ENCODE peak calls at places on chromosomes 13 and 19, in nine cellular contexts. J is fibroblast of lung; T is A549; D is IMR-90; U is neuronal stem cell; E is thoracic aorta; N is A673; S is effector memory CD4-positive, alpha-beta T cell; I is heart left ventricle. F is an unnamed sample.

GRCh38 chr19:33946535-33947323 is 150.1 kb downstream of the KCTD15 start:
- DNase-seq in J (no peak), T (no peak), D (no peak), U (no peak), E (no peak), N (no peak), S (no peak), I (no peak), F (no peak)

GRCh38 chr19:42281175-42282035 is 12.4 kb downstream of the CIC start:
- DNase-seq in J (peak; percentile 75), T (peak; percentile 66), D (peak; percentile 41), U (peak; percentile 39), E (no peak), N (peak; percentile 77), S (peak; percentile 22), I (no peak), F (peak; percentile 56)

GRCh38 chr13:40662866-40663265 is 3.6 kb downstream of the FOXO1 start:
- DNase-seq in J (no peak), T (no peak), D (no peak), U (no peak), E (no peak), N (no peak), S (no peak), I (no peak), F (peak; percentile 9)

GRCh38 chr13:61833228-61833627 is 417.6 kb upstream of the PCDH20 start:
- DNase-seq in J (peak; percentile 3), T (no peak), D (no peak), U (no peak), E (no peak), N (no peak), S (no peak), I (no peak), F (no peak)

GRCh38 chr13:76223565-76223964 is 587.4 kb downstream of the LMO7 start:
- DNase-seq in J (no peak), T (no peak), D (no peak), U (no peak), E (no peak), N (no peak), S (no peak), I (no peak), F (no peak)

GRCh38 chr13:75803175-75803611 is 167.1 kb downstream of the LMO7 start:
- DNase-seq in J (no peak), T (no peak), D (no peak), U (no peak), E (no peak), N (no peak), S (no peak), I (no peak), F (no peak)

GRCh38 chr13:30708541-30708940 is 26.8 kb upstream of the ALOX5AP start:
- DNase-seq in J (peak; percentile 72), T (no peak), D (peak; percentile 69), U (no peak), E (no peak), N (no peak), S (no peak), I (no peak), F (no peak)

GRCh38 chr19:925087-925911 is 536 bp upstream of the ARID3A start:
- DNase-seq in J (peak; percentile 80), T (peak; percentile 66), D (peak; percentile 82), U (peak; percentile 84), E (no peak), N (peak; percentile 91), S (peak; percentile 66), I (peak; percentile 91), F (peak; percentile 86)

GRCh38 chr13:114099918-114100445 is 32.4 kb downstream of the RASA3 start:
- DNase-seq in J (peak; percentile 59), T (peak; percentile 26), D (peak; percentile 44), U (no peak), E (no peak), N (peak; percentile 57), S (no peak), I (peak; percentile 57), F (no peak)

GRCh38 chr19:1466018-1466460 is 13.0 kb downstream of the C19orf25 start:
- DNase-seq in J (no peak), T (no peak), D (no peak), U (no peak), E (no peak), N (no peak), S (no peak), I (peak; percentile 61), F (no peak)

GRCh38 chr13:36030670-36031331 is 100.4 kb downstream of the DCLK1 start:
- DNase-seq in J (peak; percentile 93), T (no peak), D (peak; percentile 18), U (no peak), E (no peak), N (peak; percentile 93), S (no peak), I (no peak), F (peak; percentile 47)

GRCh38 chr19:4089946-4090345 is 23.2 kb upstream of the ZBTB7A start:
- DNase-seq in J (no peak), T (no peak), D (no peak), U (no peak), E (no peak), N (no peak), S (no peak), I (no peak), F (no peak)

GRCh38 chr19:10887616-10888367 is 16.4 kb downstream of the CARM1 start:
- DNase-seq in J (no peak), T (no peak), D (no peak), U (no peak), E (no peak), N (no peak), S (no peak), I (no peak), F (no peak)

GRCh38 chr13:97004096-97004876 is 10.0 kb upstream of the OXGR1 start:
- DNase-seq in J (peak; percentile 94), T (no peak), D (peak; percentile 68), U (no peak), E (no peak), N (no peak), S (no peak), I (no peak), F (no peak)

DNA sequence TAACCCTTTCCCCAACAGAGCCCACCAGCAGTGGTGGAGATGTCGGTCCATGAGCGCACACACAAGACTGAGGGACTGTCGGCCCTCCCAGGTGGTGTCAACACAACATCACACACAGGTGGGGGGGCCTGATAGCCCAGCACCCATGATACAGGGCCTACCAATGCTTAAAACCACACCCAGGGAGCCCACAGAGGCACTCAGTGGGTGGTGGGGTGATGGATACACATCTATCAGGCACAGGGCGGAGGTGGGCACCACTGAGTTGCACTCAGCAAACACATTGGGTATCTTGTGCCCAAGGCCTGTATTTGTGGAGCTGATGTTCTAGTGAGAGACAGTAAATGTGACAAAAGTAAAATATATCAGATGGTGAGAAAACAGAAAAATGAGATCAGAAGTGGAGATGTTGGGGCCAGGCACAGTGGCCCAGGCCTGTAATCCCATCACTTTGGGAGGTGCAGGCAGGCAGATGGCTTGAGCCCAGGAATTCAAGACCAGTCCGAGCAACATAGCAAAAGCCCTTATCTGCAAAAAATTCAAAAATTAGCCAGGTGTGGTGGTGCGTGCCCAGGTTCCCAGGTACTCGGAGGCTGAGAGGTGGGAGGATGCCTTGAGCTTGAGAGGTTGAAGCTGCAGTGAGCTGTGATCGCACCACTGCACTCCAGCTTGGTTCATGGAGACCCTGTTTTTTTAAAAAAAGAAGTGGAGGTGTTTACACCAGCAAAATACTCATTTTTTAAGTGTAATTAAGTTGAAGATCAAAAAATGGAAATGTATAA is 6.8 kb upstream of the ZFP36 start:
- DNase-seq in J (no peak), T (no peak), D (no peak), U (no peak), E (no peak), N (no peak), S (no peak), I (peak; percentile 21), F (no peak)
- H3K27ac ChIP-seq in J (no peak overlapping the region), T (peak overlapping the region; percentile 99), D (no peak overlapping the region), U (no peak overlapping the region), E (no peak overlapping the region), N (no peak overlapping the region), S (peak overlapping the region; percentile 100), I (no peak overlapping the region), F (peak overlapping the region; percentile 100)

GRCh38 chr19:16836906-16837362 is 7.7 kb downstream of the SIN3B start:
- DNase-seq in J (no peak), T (no peak), D (no peak), U (no peak), E (no peak), N (no peak), S (no peak), I (peak; percentile 47), F (no peak)
- H3K27ac ChIP-seq in J (no peak overlapping the region), T (no peak overlapping the region), D (no peak overlapping the region), U (no peak overlapping the region), E (no peak overlapping the region), N (no peak overlapping the region), S (no peak overlapping the region), I (no peak overlapping the region), F (no peak overlapping the region)

DNA sequence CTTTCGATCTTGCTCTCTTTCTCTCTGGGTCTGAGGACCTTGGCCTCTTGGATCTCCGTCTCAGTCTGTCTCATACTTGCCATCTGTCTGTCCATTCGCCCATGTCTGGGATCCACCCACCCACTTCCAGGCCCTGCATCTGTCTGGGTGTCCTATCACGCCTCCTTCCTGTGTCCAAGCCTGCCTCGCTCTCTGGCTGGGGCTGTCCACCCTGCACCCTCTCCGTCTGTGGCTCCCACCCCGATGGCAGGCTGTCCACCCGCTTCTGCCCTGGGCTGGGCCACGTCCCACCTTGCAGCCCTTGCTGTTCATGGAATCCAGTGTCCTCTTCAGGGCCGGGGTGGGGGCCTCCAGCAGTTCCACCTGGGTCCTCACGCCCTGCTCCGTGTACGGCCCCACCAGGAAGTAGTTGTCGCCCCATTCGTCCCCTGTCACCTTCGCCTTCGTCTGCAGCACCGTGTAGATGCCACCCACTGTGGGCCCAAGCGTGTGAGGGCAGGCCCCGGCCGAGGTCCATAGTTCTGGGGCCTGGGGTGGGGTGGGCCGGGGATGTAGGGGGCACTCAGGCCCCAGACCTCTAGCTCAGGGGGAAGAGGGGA is 2.0 kb downstream of the GYS1 start:
- DNase-seq in J (no peak), T (no peak), D (no peak), U (no peak), E (no peak), N (no peak), S (no peak), I (no peak), F (no peak)
- H3K27ac ChIP-seq in J (peak overlapping the region; percentile 98), T (no peak overlapping the region), D (no peak overlapping the region), U (no peak overlapping the region), E (peak overlapping the region; percentile 100), N (peak overlapping the region; percentile 85), S (no peak overlapping the region), I (no peak overlapping the region), F (peak overlapping the region; percentile 91)

GRCh38 chr19:48321622-48322591 is 3.4 kb upstream of the EMP3 start:
- DNase-seq in J (peak; percentile 98), T (peak; percentile 94), D (peak; percentile 98), U (peak; percentile 93), E (peak; percentile 92), N (peak; percentile 99), S (peak; percentile 99), I (peak; percentile 100), F (peak; percentile 97)

GRCh38 chr19:48318286-48318987 is 6.9 kb upstream of the EMP3 start:
- DNase-seq in J (no peak), T (no peak), D (no peak), U (no peak), E (no peak), N (no peak), S (no peak), I (no peak), F (no peak)

GRCh38 chr19:48321372-48321621 is 4.1 kb upstream of the EMP3 start:
- DNase-seq in J (peak; percentile 90), T (peak; percentile 99), D (peak; percentile 77), U (peak; percentile 93), E (peak; percentile 91), N (peak; percentile 98), S (peak; percentile 92), I (peak; percentile 99), F (peak; percentile 96)

GRCh38 chr19:48315712-48316111 is 9.6 kb upstream of the EMP3 start:
- DNase-seq in J (no peak), T (no peak), D (no peak), U (no peak), E (no peak), N (no peak), S (no peak), I (no peak), F (no peak)

GRCh38 chr19:48319647-48320537 is 5.5 kb upstream of the EMP3 start:
- DNase-seq in J (peak; percentile 65), T (peak; percentile 89), D (peak; percentile 75), U (peak; percentile 83), E (peak; percentile 52), N (peak; percentile 89), S (peak; percentile 62), I (peak; percentile 91), F (peak; percentile 76)
- H3K27ac ChIP-seq in J (no peak overlapping the region), T (peak overlapping the region; percentile 92), D (no peak overlapping the region), U (peak overlapping the region; percentile 51), E (no peak overlapping the region), N (peak overlapping the region; percentile 58), S (peak overlapping the region; percentile 50), I (no peak overlapping the region), F (peak overlapping the region; percentile 99)

F was measured in RWPE1.